ENCODE peak calls at places on chromosomes 6 and 20, in seven cellular contexts. I is thyroid gland, S is mucosa of descending colon, O is progenitor cell of endocrine pancreas, A is pancreas, Z is ovary, W is neural progenitor cell. E is an unnamed sample.

GRCh38 chr6:26056583-26057350 is 30.5 kb upstream of the HFE start:
- DNase-seq in I (peak), S (peak), O (no peak), A (no peak), Z (no peak), W (peak), E (peak)

GRCh38 chr6:36657942-36658544 is 20.5 kb upstream of the CDKN1A start:
- DNase-seq in I (no peak), S (no peak), O (no peak), A (no peak), Z (no peak), W (no peak), E (no peak)

GRCh38 chr6:118468682-118469465 is 79.2 kb upstream of the PLN start:
- DNase-seq in I (no peak), S (no peak), O (no peak), A (no peak), Z (no peak), W (no peak), E (no peak)

GRCh38 chr20:53972179-53972578 is 98.2 kb downstream of the BCAS1 start:
- DNase-seq in I (no peak), S (no peak), O (no peak), A (no peak), Z (no peak), W (no peak), E (no peak)

GRCh38 chr6:137729866-137730629 is 137.0 kb upstream of the TNFAIP3 start:
- DNase-seq in I (no peak), S (no peak), O (no peak), A (no peak), Z (no peak), W (no peak), E (no peak)

GRCh38 chr6:144158133-144158532 is 7.8 kb downstream of the STX11 start:
- DNase-seq in I (peak), S (no peak), O (no peak), A (peak), Z (no peak), W (no peak), E (no peak)

GRCh38 chr6:160297310-160297709 is 38.7 kb upstream of the SLC22A2 start:
- DNase-seq in I (no peak), S (peak), O (no peak), A (peak), Z (no peak), W (peak), E (no peak)

GRCh38 chr6:46010270-46010669 is 5.4 kb downstream of the CLIC5 start:
- DNase-seq in I (no peak), S (no peak), O (no peak), A (no peak), Z (no peak), W (no peak), E (no peak)

GRCh38 chr6:4294636-4295035 is 159.3 kb upstream of the ECI2 start:
- DNase-seq in I (no peak), S (no peak), O (no peak), A (no peak), Z (no peak), W (no peak), E (no peak)

GRCh38 chr20:64214952-64215351 is 40.6 kb upstream of the PCMTD2 start:
- DNase-seq in I (no peak), S (no peak), O (no peak), A (no peak), Z (no peak), W (no peak), E (no peak)

GRCh38 chr6:158049055-158050028 is 67.7 kb downstream of the SYNJ2 start:
- DNase-seq in I (no peak), S (peak), O (no peak), A (no peak), Z (no peak), W (no peak), E (no peak)

GRCh38 chr20:4973330-4974097 is 27.8 kb downstream of the SLC23A2 start:
- DNase-seq in I (peak), S (peak), O (no peak), A (peak), Z (peak), W (no peak), E (no peak)

GRCh38 chr6:97866616-97867015 is 583.6 kb upstream of the MMS22L start:
- DNase-seq in I (no peak), S (no peak), O (no peak), A (no peak), Z (no peak), W (no peak), E (no peak)

GRCh38 chr6:33909737-33910136 is 105.9 kb upstream of the MLN start:
- DNase-seq in I (no peak), S (no peak), O (no peak), A (no peak), Z (no peak), W (no peak), E (no peak)

GRCh38 chr6:138087549-138087948 is 19.7 kb downstream of the PERP start:
- DNase-seq in I (no peak), S (no peak), O (no peak), A (no peak), Z (no peak), W (no peak), E (no peak)

GRCh38 chr20:58219342-58219700 is 9.1 kb downstream of the ANKRD60 start:
- DNase-seq in I (no peak), S (no peak), O (no peak), A (no peak), Z (no peak), W (no peak), E (no peak)

GRCh38 chr6:137297887-137298286 is 78.7 kb upstream of the IFNGR1 start:
- DNase-seq in I (no peak), S (no peak), O (no peak), A (no peak), Z (no peak), W (peak), E (peak)

GRCh38 chr6:75285156-75285639 is 606 bp upstream of the TMEM30A start:
- DNase-seq in I (no peak), S (no peak), O (no peak), A (no peak), Z (no peak), W (no peak), E (no peak)

GRCh38 chr20:54199721-54200176 is 8.1 kb upstream of the PFDN4 start:
- DNase-seq in I (peak), S (peak), O (peak), A (peak), Z (peak), W (peak), E (peak)

GRCh38 chr20:9839626-9840025 is 750 bp upstream of the PAK5 start:
- DNase-seq in I (no peak), S (no peak), O (no peak), A (no peak), Z (no peak), W (no peak), E (no peak)

GRCh38 chr20:35604444-35604750 is 11.2 kb upstream of the SPAG4 start:
- DNase-seq in I (peak), S (peak), O (no peak), A (no peak), Z (no peak), W (peak), E (peak)

GRCh38 chr6:89928604-89929003 is 34.3 kb downstream of the GJA10 start:
- DNase-seq in I (no peak), S (no peak), O (no peak), A (no peak), Z (no peak), W (no peak), E (no peak)

GRCh38 chr6:70957284-70957617 is 391 bp upstream of the B3GAT2 start:
- DNase-seq in I (no peak), S (no peak), O (no peak), A (no peak), Z (no peak), W (no peak), E (no peak)

GRCh38 chr6:161215876-161216615 is 57.8 kb downstream of the AGPAT4 start:
- DNase-seq in I (peak), S (no peak), O (no peak), A (no peak), Z (no peak), W (no peak), E (no peak)

GRCh38 chr6:40805336-40805735 is 218.2 kb upstream of the LRFN2 start:
- DNase-seq in I (no peak), S (no peak), O (no peak), A (no peak), Z (no peak), W (no peak), E (no peak)

GRCh38 chr20:43477193-43477592 is 19.5 kb downstream of the SRSF6 start:
- DNase-seq in I (no peak), S (no peak), O (no peak), A (no peak), Z (no peak), W (no peak), E (no peak)

GRCh38 chr6:31399589-31400466 is 3.6 kb upstream of the MICA start:
- DNase-seq in I (peak), S (peak), O (peak), A (peak), Z (peak), W (peak), E (peak)

GRCh38 chr6:16776394-16777017 is 15.2 kb upstream of the ATXN1 start:
- DNase-seq in I (no peak), S (no peak), O (no peak), A (no peak), Z (no peak), W (no peak), E (no peak)

GRCh38 chr6:33589723-33590530 is 9.9 kb upstream of the BAK1 start:
- DNase-seq in I (peak), S (peak), O (peak), A (peak), Z (peak), W (peak), E (peak)

GRCh38 chr6:142697912-142698311 is 247.1 kb downstream of the HIVEP2 start:
- DNase-seq in I (no peak), S (no peak), O (no peak), A (no peak), Z (peak), W (no peak), E (no peak)

GRCh38 chr6:153092082-153093013 is 38.7 kb downstream of the RGS17 start:
- DNase-seq in I (no peak), S (no peak), O (no peak), A (no peak), Z (no peak), W (no peak), E (no peak)

GRCh38 chr6:2542858-2543218 is 207.9 kb downstream of the MYLK4 start:
- DNase-seq in I (no peak), S (no peak), O (no peak), A (no peak), Z (no peak), W (no peak), E (no peak)

GRCh38 chr6:34181903-34182302 is 36.0 kb upstream of the GRM4 start:
- DNase-seq in I (no peak), S (no peak), O (no peak), A (no peak), Z (no peak), W (no peak), E (no peak)

GRCh38 chr20:64279826-64280459 is 24.4 kb downstream of the PCMTD2 start:
- DNase-seq in I (no peak), S (no peak), O (no peak), A (no peak), Z (no peak), W (no peak), E (no peak)

GRCh38 chr6:21500314-21500713 is 93.2 kb upstream of the SOX4 start:
- DNase-seq in I (no peak), S (no peak), O (no peak), A (no peak), Z (no peak), W (no peak), E (no peak)

GRCh38 chr6:16154904-16155303 is 26.0 kb downstream of the MYLIP start:
- DNase-seq in I (no peak), S (no peak), O (no peak), A (no peak), Z (no peak), W (no peak), E (no peak)

GRCh38 chr6:154996841-154997311 is 1.8 kb downstream of the TIAM2 start:
- DNase-seq in I (no peak), S (no peak), O (no peak), A (no peak), Z (no peak), W (peak), E (no peak)

GRCh38 chr20:32995802-32996201 is 8.4 kb downstream of the SUN5 start:
- DNase-seq in I (no peak), S (no peak), O (no peak), A (no peak), Z (no peak), W (no peak), E (no peak)

GRCh38 chr6:144559865-144560603 is 274.9 kb downstream of the UTRN start:
- DNase-seq in I (no peak), S (no peak), O (no peak), A (no peak), Z (no peak), W (no peak), E (no peak)

GRCh38 chr6:124772733-124773319 is 189.4 kb upstream of the RNF217 start:
- DNase-seq in I (no peak), S (no peak), O (no peak), A (no peak), Z (no peak), W (no peak), E (no peak)
- TF ChIP-seq CTCF in I (no peak), S (no peak), O (no peak), A (no peak), Z (no peak), W (no peak), E (no peak)

GRCh38 chr20:44736170-44737021 is 9.3 kb upstream of the KCNK15 start:
- DNase-seq in I (peak), S (no peak), O (no peak), A (peak), Z (no peak), W (peak), E (peak)
- TF ChIP-seq CTCF in I (no peak), S (no peak), O (no peak), A (no peak), Z (peak), W (peak), E (no peak)

GRCh38 chr6:111482236-111482958 is 621 bp downstream of the REV3L start:
- DNase-seq in I (peak), S (peak), O (peak), A (peak), Z (peak), W (peak), E (peak)

GRCh38 chr6:111484655-111484974 is 1.6 kb upstream of the REV3L start:
- DNase-seq in I (peak), S (no peak), O (no peak), A (no peak), Z (no peak), W (no peak), E (no peak)

GRCh38 chr6:111485316-111485715 is 2.3 kb upstream of the REV3L start:
- DNase-seq in I (no peak), S (no peak), O (no peak), A (no peak), Z (no peak), W (no peak), E (no peak)

GRCh38 chr6:111482959-111483735 is at the start of gene REV3L:
- DNase-seq in I (peak), S (peak), O (peak), A (peak), Z (peak), W (peak), E (peak)

DNA sequence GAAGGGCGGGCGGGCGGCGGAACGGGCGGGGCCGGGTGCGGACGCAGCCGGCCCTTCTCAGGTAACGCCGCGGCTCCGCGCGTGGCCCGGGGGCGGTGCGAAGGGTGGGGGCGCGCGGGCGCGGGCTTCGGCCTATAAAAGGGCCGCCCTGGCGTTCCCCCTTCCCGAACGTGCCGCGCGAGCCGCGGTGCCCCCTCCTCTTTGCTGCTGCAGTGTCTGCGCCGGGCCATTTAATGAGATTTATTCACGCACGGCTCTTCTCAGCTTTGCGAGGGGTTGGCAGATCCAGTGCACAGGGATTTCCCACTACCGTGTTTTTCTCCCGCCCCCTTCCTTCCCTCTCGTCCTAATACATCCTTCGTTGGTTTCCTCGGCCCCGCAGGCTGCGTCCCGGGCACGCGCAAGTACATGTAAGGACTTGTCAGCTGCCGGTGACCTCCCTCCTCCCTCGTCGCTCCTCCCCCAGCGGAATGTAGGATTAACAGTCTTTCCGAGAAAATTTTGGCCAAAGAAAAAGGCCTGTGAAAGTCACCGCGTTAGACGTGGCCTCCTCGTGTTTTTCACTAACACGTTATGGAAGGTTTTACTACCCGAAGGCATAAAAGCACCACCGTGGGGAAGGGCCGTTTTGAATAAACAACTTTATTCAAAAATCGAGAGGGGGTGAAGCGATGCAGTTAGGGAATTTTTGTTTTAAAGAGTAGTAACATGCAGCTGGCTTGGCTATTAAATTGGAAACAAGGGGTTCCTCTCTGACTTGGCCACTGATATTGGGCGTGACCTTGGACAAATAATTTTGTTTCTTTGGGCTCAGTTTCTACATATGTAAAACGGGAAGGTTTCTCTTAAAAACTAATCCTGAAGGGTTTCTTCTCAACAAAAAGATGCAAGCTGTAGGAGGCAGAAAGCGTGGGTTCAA is 977 bp upstream of the REV3L start:
- DNase-seq in I (peak), S (peak), O (peak), A (peak), Z (peak), W (peak), E (peak)
- TF ChIP-seq CTCF in I (no peak), S (no peak), O (no peak), A (no peak), Z (peak), W (no peak), E (no peak)

DNA sequence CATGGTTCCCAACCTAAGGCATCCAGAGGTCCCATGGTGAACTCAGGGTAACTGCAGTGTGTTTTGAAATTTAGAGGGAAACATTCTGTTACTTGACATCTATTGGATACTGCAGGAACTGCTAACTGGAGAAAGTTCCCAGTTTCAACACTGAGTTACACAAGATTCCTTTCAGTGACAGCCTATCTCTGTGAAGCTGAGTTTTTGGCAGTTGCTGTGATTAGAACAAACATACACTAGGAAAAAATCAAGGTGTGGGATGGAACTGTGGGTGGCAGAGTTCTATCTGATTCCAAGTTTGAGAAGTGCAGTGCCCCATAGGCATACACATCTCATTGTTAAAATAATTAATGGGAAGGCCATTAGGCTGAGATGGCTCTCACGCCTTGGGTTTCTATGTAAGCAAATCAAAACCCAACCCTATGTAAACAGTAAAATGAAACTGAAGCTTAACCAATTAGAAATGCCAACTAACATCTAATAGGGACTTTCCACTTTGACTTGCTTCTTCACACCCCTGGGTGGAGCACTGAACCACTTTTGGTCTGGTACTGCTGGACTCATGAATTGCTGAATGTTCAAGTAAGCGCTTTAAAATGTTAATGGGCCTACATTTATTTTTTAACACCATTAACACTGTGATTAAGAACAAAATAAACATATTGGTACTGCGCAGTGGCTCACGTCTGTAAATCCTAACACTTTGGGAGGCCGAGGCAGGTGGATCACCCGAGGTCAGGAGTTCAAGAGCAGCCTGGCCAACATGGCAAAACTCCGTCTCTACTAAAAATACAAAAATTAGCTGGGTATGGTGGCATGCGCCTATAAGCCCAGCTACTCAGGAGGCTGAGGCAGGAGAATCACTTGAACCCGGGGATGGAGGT is 55.2 kb upstream of the TBC1D7 start:
- DNase-seq in I (no peak), S (no peak), O (no peak), A (peak), Z (no peak), W (no peak), E (no peak)
- TF ChIP-seq CTCF in I (no peak), S (no peak), O (no peak), A (no peak), Z (no peak), W (no peak), E (no peak)

GRCh38 chr6:12289655-12290489 is at the start of gene EDN1:
- DNase-seq in I (peak), S (peak), O (peak), A (peak), Z (peak), W (peak), E (peak)

GRCh38 chr6:12290490-12290820 is 294 bp downstream of the EDN1 start:
- DNase-seq in I (no peak), S (no peak), O (no peak), A (no peak), Z (no peak), W (no peak), E (no peak)

GRCh38 chr6:12291083-12291784 is 1.1 kb downstream of the EDN1 start:
- DNase-seq in I (no peak), S (no peak), O (no peak), A (no peak), Z (no peak), W (peak), E (no peak)

GRCh38 chr6:12293234-12293930 is 3.2 kb downstream of the EDN1 start:
- DNase-seq in I (no peak), S (no peak), O (no peak), A (no peak), Z (no peak), W (no peak), E (no peak)

DNA sequence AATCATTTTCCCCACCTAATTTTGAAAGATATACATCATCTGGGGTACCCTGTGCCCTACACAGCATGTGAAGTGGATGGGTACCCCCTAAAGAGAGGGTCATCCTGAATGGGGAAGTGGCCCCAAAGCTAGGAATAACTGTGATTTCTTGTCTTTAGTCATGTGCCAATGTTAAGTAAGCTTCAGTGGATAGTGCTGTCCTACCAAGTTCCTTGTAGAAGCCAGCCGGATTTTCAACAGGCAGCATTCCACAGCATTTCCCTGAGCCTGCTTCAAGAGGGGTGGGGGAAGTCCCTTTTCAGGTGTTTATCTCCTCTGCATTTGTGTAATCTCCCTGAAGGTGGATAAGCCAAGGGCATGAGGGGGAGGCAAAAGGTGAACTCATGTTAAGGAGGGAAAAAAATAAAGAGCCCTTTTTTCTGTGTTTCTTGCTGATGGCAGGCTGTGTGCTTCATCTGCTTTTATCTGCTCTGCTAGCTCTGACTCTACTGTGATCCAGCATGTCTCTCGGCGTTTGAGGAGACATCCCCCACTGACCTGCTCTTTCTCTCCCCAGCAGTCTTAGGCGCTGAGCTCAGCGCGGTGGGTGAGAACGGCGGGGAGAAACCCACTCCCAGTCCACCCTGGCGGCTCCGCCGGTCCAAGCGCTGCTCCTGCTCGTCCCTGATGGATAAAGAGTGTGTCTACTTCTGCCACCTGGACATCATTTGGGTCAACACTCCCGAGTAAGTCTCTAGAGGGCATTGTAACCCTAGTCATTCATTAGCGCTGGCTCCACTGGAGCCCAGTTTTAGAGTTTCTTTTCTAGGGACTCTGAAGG is 1.8 kb downstream of the EDN1 start:
- DNase-seq in I (no peak), S (peak), O (no peak), A (peak), Z (no peak), W (peak), E (peak)
- TF ChIP-seq CTCF in I (no peak), S (no peak), O (peak), A (no peak), Z (no peak), W (peak), E (no peak)

E was measured in endothelial cell.